ENCODE peak calls at places on chromosomes 13 and 19, in four cellular contexts. U, L, Q and J are unnamed samples.

GRCh38 chr19:33344210-33344609 is 29.3 kb upstream of the CEBPG start:
- DNase-seq in L (no peak), Q (no peak), U (no peak), J (no peak)

GRCh38 chr19:30711296-30711695 is 339.1 kb downstream of the ZNF536 start:
- DNase-seq in L (no peak), U (no peak), Q (no peak), J (no peak)

GRCh38 chr13:98541701-98542203 is 35.2 kb downstream of the STK24 start:
- DNase-seq in U (no peak), L (no peak), Q (no peak), J (no peak)

GRCh38 chr13:33263976-33264619 is 21.5 kb downstream of the STARD13 start:
- DNase-seq in U (no peak), L (no peak), Q (no peak), J (no peak)

GRCh38 chr19:44260695-44261446 is 1.2 kb downstream of the ZNF233 start:
- DNase-seq in Q (no peak), L (no peak), U (no peak), J (no peak)

GRCh38 chr19:57620673-57621348 is 6.8 kb downstream of the ZNF134 start:
- DNase-seq in L (no peak), Q (no peak), U (peak; percentile 47), J (no peak)

GRCh38 chr19:47315125-47315821 is 5.6 kb downstream of the C5AR1 start:
- DNase-seq in L (peak; percentile 45), Q (no peak), U (peak; percentile 99), J (no peak)

GRCh38 chr19:45121827-45122345 is 28.9 kb downstream of the PPP1R37 start:
- DNase-seq in L (no peak), U (no peak), Q (no peak), J (no peak)

GRCh38 chr13:31172001-31172400 is 10.3 kb upstream of the HSPH1 start:
- DNase-seq in U (peak; percentile 40), Q (no peak), L (no peak), J (no peak)

GRCh38 chr19:29489182-29489951 is 36.4 kb upstream of the VSTM2B start:
- DNase-seq in Q (no peak), U (no peak), L (no peak), J (no peak)

GRCh38 chr13:76647550-76647949 is 238.7 kb downstream of the KCTD12 start:
- DNase-seq in Q (no peak), L (no peak), U (no peak), J (no peak)

GRCh38 chr13:21481359-21481758 is 22.3 kb upstream of the ZDHHC20 start:
- DNase-seq in L (no peak), Q (no peak), U (no peak), J (no peak)

GRCh38 chr13:54628383-54628782 is 1599.8 kb downstream of the OLFM4 start:
- DNase-seq in L (no peak), U (no peak), Q (no peak), J (no peak)

GRCh38 chr13:67106502-67107057 is 123.6 kb downstream of the PCDH9 start:
- DNase-seq in L (no peak), Q (no peak), U (no peak), J (no peak)

GRCh38 chr19:17553256-17553655 is 2.2 kb upstream of the COLGALT1 start:
- DNase-seq in Q (no peak), L (no peak), U (peak; percentile 96), J (no peak)

GRCh38 chr13:76380436-76381065 is 505.7 kb downstream of the KCTD12 start:
- DNase-seq in U (peak; percentile 3), Q (no peak), L (no peak), J (no peak)

GRCh38 chr13:80337011-80337688 is 3.8 kb downstream of the SPRY2 start:
- DNase-seq in U (peak; percentile 12), Q (no peak), L (no peak), J (no peak)

GRCh38 chr19:37333457-37333856 is 37.4 kb upstream of the ZNF527 start:
- DNase-seq in U (no peak), Q (no peak), L (no peak), J (no peak)

GRCh38 chr13:20610006-20610405 is 43.0 kb downstream of the IFT88 start:
- DNase-seq in L (no peak), U (peak; percentile 6), Q (no peak), J (no peak)

GRCh38 chr19:45467456-45468158 is at the start of gene FOSB:
- DNase-seq in Q (peak; percentile 91), L (peak; percentile 87), U (peak; percentile 95), J (peak; percentile 98)

GRCh38 chr19:32866061-32866460 is 3.5 kb downstream of the SLC7A9 start:
- DNase-seq in Q (no peak), U (no peak), L (no peak), J (no peak)

GRCh38 chr13:27573265-27573664 is 47.1 kb downstream of the LNX2 start:
- DNase-seq in U (peak; percentile 27), Q (no peak), L (no peak), J (no peak)

GRCh38 chr19:6465006-6465405 is 935 bp downstream of the CRB3 start:
- DNase-seq in L (no peak), U (no peak), Q (no peak), J (no peak)

GRCh38 chr19:57560049-57560491 is 407 bp upstream of the ZNF550 start:
- DNase-seq in U (peak; percentile 72), L (no peak), Q (no peak), J (no peak)

DNA sequence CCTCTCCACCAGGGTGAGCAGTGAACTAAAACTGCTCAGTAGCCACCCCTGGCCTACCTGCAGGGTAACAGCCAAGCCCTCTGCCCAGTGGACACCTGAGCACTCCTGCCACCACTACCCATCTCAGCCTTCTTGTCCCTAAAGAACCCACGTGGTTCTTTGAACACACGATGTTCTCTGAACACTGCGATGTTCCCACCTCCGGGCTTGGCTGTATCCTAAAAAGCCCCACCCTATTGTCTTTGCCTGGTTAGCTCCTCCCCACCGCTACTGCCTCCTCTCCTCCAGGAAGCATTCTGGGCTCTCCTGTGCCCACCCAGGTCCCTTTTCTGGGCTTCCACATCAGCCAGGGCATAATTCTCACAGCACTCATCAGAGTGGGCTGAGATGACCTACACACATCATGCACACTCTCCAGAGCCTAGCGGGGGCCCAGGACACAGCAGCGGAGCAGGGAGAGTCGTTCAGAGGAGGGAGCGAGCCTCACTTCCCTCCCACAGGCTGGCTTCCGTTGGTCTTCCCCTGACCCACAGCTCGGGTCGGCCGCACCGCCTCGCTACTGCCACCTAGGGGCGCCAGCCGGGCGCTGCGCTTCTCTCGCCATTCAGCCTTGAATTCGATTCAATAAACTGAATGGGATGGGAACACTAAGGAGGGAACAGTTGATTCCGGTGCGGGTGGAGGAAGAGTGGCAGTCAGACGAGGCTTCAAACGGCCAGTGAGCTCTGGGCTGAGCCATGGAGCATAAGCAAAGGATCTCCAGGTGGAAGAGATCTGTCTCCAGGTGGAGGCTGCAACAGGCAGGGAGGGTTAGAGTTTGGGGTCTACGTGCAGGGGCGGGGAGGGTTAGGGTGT is 3.2 kb downstream of the ELAVL1 start:
- DNase-seq in L (peak; percentile 11), U (peak; percentile 69), Q (peak; percentile 58), J (peak; percentile 46)
- H3K4me1 ChIP-seq in L (peaks cover 46% of the 10 kb centered on the region), U (peaks cover 14% of the 10 kb centered on the region), Q (peaks cover 45% of the 10 kb centered on the region), J (peaks cover 20% of the 10 kb centered on the region)

DNA sequence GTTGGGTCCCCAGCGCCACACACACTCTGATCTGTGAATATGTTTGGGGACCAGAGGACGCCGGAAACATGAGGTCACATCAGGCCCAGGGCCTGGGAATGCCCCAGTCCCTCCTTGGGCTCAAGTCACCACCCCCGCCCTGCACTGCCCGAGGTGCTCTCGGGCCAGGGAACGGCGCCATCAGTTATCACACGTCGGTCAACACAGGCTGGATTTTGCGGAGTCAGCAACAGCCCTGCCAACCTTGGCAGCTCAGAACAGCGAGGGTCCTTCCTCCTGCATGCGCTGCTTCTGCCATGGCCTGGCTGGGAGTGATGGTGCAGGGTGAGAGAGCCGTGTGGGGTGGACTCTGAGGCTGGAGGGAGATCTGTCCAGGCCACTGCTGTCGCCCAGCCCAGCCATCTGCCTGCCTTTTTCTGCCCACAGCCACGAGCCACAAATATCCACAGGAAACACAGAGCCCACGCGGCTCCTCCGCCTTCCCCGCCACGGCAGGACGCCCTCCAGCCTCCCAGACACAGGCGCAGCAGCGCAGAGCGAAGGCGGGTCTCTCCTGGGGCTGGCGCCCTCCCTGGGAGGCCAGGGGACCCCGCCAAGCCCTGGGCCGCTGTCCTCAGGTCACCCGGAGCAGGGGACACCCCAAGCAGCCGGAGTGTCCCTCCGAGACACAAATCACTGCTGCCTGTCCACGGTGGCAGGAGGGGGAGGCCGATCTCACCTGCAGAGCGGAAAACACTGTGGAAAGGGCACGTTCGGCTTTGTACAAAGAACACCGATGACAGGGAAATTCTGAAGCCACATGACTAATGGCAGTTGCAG is 31.6 kb upstream of the CACTIN start:
- DNase-seq in L (no peak), Q (no peak), U (no peak), J (no peak)
- H3K36me3 ChIP-seq in L (peaks cover 78% of the 10 kb centered on the region), Q (peaks cover 8% of the 10 kb centered on the region), U (peaks cover 22% of the 10 kb centered on the region), J (peaks cover 72% of the 10 kb centered on the region)

GRCh38 chr13:40595693-40596092 is 70.7 kb downstream of the FOXO1 start:
- DNase-seq in U (peak; percentile 12), L (no peak), Q (no peak), J (no peak)
- H3K4me1 ChIP-seq in U (no peaks in the 10 kb centered on the region), L (peaks cover 42% of the 10 kb centered on the region), Q (peaks cover 94% of the 10 kb centered on the region), J (peaks cover 39% of the 10 kb centered on the region)

GRCh38 chr19:13763300-13763699 is 1.0 kb upstream of the MRI1 start:
- DNase-seq in Q (no peak), L (no peak), U (no peak), J (no peak)

GRCh38 chr19:13762635-13763235 is 1.6 kb upstream of the MRI1 start:
- DNase-seq in Q (no peak), L (no peak), U (no peak), J (no peak)

GRCh38 chr19:13758795-13759194 is 5.5 kb upstream of the MRI1 start:
- DNase-seq in Q (no peak), U (no peak), L (no peak), J (no peak)

GRCh38 chr19:13764101-13764807 is at the start of gene MRI1:
- DNase-seq in U (peak; percentile 72), Q (peak; percentile 36), L (peak; percentile 29), J (peak; percentile 70)

DNA sequence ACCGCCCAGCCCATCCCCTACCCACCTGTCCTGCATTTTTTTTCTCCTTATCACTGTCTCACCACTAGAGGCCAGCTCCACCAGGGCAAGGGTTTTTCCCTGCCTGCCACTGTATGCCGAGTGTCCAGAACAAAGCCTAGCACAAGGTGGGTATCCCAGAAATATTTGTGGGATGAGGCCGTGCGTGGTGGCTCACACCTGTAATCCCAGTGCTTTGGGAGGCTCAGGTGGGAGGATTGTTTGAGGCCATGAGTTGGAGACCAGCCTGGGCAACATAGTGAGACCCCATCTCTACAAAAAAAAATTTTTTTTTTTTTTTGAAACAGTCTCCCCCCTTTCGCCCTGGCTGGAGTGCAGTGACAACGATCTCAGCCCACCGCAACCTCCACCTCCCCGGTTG is 2.9 kb upstream of the MRI1 start:
- DNase-seq in Q (no peak), L (no peak), U (no peak), J (no peak)
- H3K36me3 ChIP-seq in Q (peaks cover 14% of the 10 kb centered on the region), L (peaks cover 56% of the 10 kb centered on the region), U (peaks cover 23% of the 10 kb centered on the region), J (peaks cover 54% of the 10 kb centered on the region)

GRCh38 chr13:40971321-40971720 is 47.8 kb downstream of the ELF1 start:
- DNase-seq in U (no peak), Q (no peak), L (no peak), J (no peak)

GRCh38 chr13:40968416-40969000 is 50.6 kb downstream of the ELF1 start:
- DNase-seq in L (no peak), Q (no peak), U (no peak), J (no peak)

GRCh38 chr13:40973409-40973808 is 45.7 kb downstream of the ELF1 start:
- DNase-seq in L (no peak), U (no peak), Q (no peak), J (no peak)

GRCh38 chr13:40969169-40969901 is 49.8 kb downstream of the ELF1 start:
- DNase-seq in Q (no peak), L (no peak), U (no peak), J (no peak)

GRCh38 chr13:40970803-40971202 is 48.3 kb downstream of the ELF1 start:
- DNase-seq in Q (no peak), U (no peak), L (no peak), J (no peak)
- H3K4me1 ChIP-seq in Q (peaks cover 97% of the 10 kb centered on the region), U (no peaks in the 10 kb centered on the region), L (peaks cover 86% of the 10 kb centered on the region), J (peaks cover 84% of the 10 kb centered on the region)